ENCODE peak calls at places on chromosome 4, in four cellular contexts. H is GM19239, B is T1000, K is endothelial cell. S is an unnamed sample.

GRCh38 chr4:49221209-49221608 is 235.1 kb downstream of the CWH43 start:
- DNase-seq in H (no peak), B (no peak), K (no peak), S (no peak)

GRCh38 chr4:10750714-10751113 is 66.1 kb upstream of the CLNK start:
- DNase-seq in H (no peak), B (no peak), K (no peak), S (no peak)

GRCh38 chr4:5784960-5785611 is 74.1 kb downstream of the EVC start:
- DNase-seq in H (no peak), B (no peak), K (no peak), S (no peak)

GRCh38 chr4:2094545-2094944 is 35.4 kb downstream of the NAT8L start:
- DNase-seq in H (no peak), B (no peak), K (no peak), S (no peak)

GRCh38 chr4:147970003-147970402 is 238.1 kb downstream of the ARHGAP10 start:
- DNase-seq in H (no peak), B (no peak), K (no peak), S (no peak)

GRCh38 chr4:22962186-22962786 is 269.5 kb downstream of the GBA3 start:
- DNase-seq in H (no peak), B (peak; percentile 26), K (peak; percentile 50), S (no peak)

GRCh38 chr4:173333658-173334084 is 487 bp downstream of the HMGB2 start:
- DNase-seq in H (no peak), B (no peak), K (peak; percentile 46), S (no peak)

GRCh38 chr4:10623241-10623640 is 61.3 kb downstream of the CLNK start:
- DNase-seq in H (no peak), B (no peak), K (no peak), S (no peak)

GRCh38 chr4:54897590-54897989 is 227.8 kb downstream of the KDR start:
- DNase-seq in H (no peak), B (no peak), K (no peak), S (no peak)

GRCh38 chr4:104294811-104295210 is 199.9 kb downstream of the CXXC4 start:
- DNase-seq in H (no peak), B (no peak), K (no peak), S (no peak)

GRCh38 chr4:13562876-13563275 is 18.6 kb upstream of the NKX3-2 start:
- DNase-seq in H (no peak), B (no peak), K (no peak), S (no peak)

GRCh38 chr4:117264072-117264471 is 178.7 kb upstream of the TRAM1L1 start:
- DNase-seq in H (no peak), B (no peak), K (no peak), S (no peak)

GRCh38 chr4:7034262-7035081 is 8.7 kb upstream of the TADA2B start:
- DNase-seq in H (no peak), B (no peak), K (no peak), S (no peak)

GRCh38 chr4:8168832-8169598 is 10.4 kb upstream of the ABLIM2 start:
- DNase-seq in H (no peak), B (no peak), K (no peak), S (no peak)

GRCh38 chr4:76641758-76642157 is 206.7 kb downstream of the SHROOM3 start:
- DNase-seq in H (no peak), B (no peak), K (no peak), S (no peak)

GRCh38 chr4:13386405-13387107 is 97.6 kb downstream of the RAB28 start:
- DNase-seq in H (no peak), B (no peak), K (no peak), S (no peak)

GRCh38 chr4:67746797-67747495 is 7.2 kb downstream of the GNRHR start:
- DNase-seq in H (no peak), B (no peak), K (no peak), S (no peak)

GRCh38 chr4:126495163-126495752 is 1137.5 kb upstream of the INTU start:
- DNase-seq in H (no peak), B (no peak), K (no peak), S (no peak)

GRCh38 chr4:20592666-20593065 is 107.6 kb upstream of the PACRGL start:
- DNase-seq in H (no peak), B (no peak), K (no peak), S (no peak)

S was measured in central memory CD8-positive, alpha-beta T cell.